ENCODE peak calls at places on chromosomes 12 and 14, in seven cellular contexts. J is Ammon's horn, O is A549, S is NCI-H460, G is RWPE1, B is kidney, Y is stomach. W is an unnamed sample.

GRCh38 chr14:33332497-33332896 is 393.8 kb downstream of the NPAS3 start:
- DNase-seq in O (no peak), B (no peak), G (no peak), J (peak; percentile 91), S (no peak), Y (no peak), W (no peak)

GRCh38 chr14:39268393-39268792 is 34.7 kb downstream of the MIA2 start:
- DNase-seq in Y (no peak), S (no peak), B (no peak), G (no peak), J (peak; percentile 5), O (no peak), W (no peak)

GRCh38 chr12:113137861-113138783 is 2.6 kb upstream of the RASAL1 start:
- DNase-seq in G (no peak), Y (no peak), J (no peak), O (no peak), B (peak; percentile 48), S (no peak), W (no peak)

GRCh38 chr12:5102261-5102789 is 58.6 kb downstream of the KCNA5 start:
- DNase-seq in B (no peak), Y (no peak), O (no peak), J (no peak), S (no peak), G (no peak), W (no peak)

GRCh38 chr12:3269594-3269993 is 192.4 kb downstream of the TSPAN9 start:
- DNase-seq in B (no peak), Y (no peak), O (no peak), J (no peak), S (no peak), G (no peak), W (no peak)

GRCh38 chr12:1777798-1778197 is 42.6 kb upstream of the LRTM2 start:
- DNase-seq in Y (no peak), B (no peak), O (no peak), S (no peak), J (no peak), G (peak; percentile 55), W (no peak)

GRCh38 chr12:104634852-104635251 is 178.1 kb downstream of the CHST11 start:
- DNase-seq in O (no peak), Y (no peak), B (no peak), G (no peak), S (no peak), J (no peak), W (peak; percentile 4)

GRCh38 chr12:3319723-3320492 is 171.1 kb upstream of the PRMT8 start:
- DNase-seq in G (no peak), J (no peak), S (no peak), B (peak; percentile 52), O (peak; percentile 40), Y (no peak), W (no peak)

GRCh38 chr12:6696690-6697583 is 3.7 kb downstream of the PIANP start:
- DNase-seq in O (no peak), G (no peak), B (peak; percentile 54), S (no peak), Y (no peak), J (no peak), W (no peak)

GRCh38 chr12:65123435-65124063 is 2.4 kb upstream of the WIF1 start:
- DNase-seq in J (peak; percentile 44), G (peak; percentile 6), B (no peak), Y (no peak), S (peak; percentile 33), O (no peak), W (no peak)

GRCh38 chr14:93912785-93913184 is 14.4 kb upstream of the FAM181A start:
- DNase-seq in S (no peak), Y (no peak), J (no peak), B (no peak), G (no peak), O (no peak), W (no peak)

GRCh38 chr12:30111719-30112118 is 328.0 kb upstream of the TMTC1 start:
- DNase-seq in J (no peak), S (no peak), B (no peak), O (no peak), Y (no peak), G (no peak), W (no peak)

GRCh38 chr14:28755930-28756895 is 10.4 kb upstream of the FOXG1 start:
- DNase-seq in G (no peak), J (no peak), O (no peak), S (no peak), Y (no peak), B (no peak), W (no peak)

GRCh38 chr12:24919346-24920001 is 29.4 kb downstream of the BCAT1 start:
- DNase-seq in G (no peak), O (no peak), Y (no peak), S (no peak), J (no peak), B (no peak), W (no peak)

GRCh38 chr14:23646648-23647549 is 10.7 kb downstream of the DHRS2 start:
- DNase-seq in Y (no peak), G (no peak), S (peak; percentile 29), B (no peak), O (no peak), J (no peak), W (no peak)

GRCh38 chr12:76176935-76177334 is 92.5 kb upstream of the NAP1L1 start:
- DNase-seq in B (no peak), J (no peak), G (no peak), O (no peak), Y (no peak), S (no peak), W (no peak)

GRCh38 chr12:1886396-1887008 is 31.9 kb downstream of the CACNA2D4 start:
- DNase-seq in S (no peak), O (no peak), Y (no peak), J (no peak), B (no peak), G (no peak), W (no peak)

GRCh38 chr12:121334513-121335343 is 17.5 kb downstream of the ANAPC5 start:
- DNase-seq in J (peak; percentile 86), Y (no peak), B (no peak), S (peak; percentile 54), G (peak; percentile 62), O (peak; percentile 75), W (no peak)

GRCh38 chr12:45619736-45620135 is 109.8 kb upstream of the ARID2 start:
- DNase-seq in O (no peak), S (no peak), J (no peak), Y (no peak), G (no peak), B (no peak), W (no peak)

GRCh38 chr14:55749201-55749812 is 169.3 kb downstream of the KTN1 start:
- DNase-seq in O (no peak), G (peak; percentile 22), B (no peak), Y (no peak), S (no peak), J (no peak), W (no peak)

GRCh38 chr14:77064535-77065178 is 33.4 kb upstream of the CIPC start:
- DNase-seq in B (no peak), O (no peak), Y (no peak), J (no peak), G (no peak), S (no peak), W (no peak)

GRCh38 chr12:121523741-121524140 is 57.1 kb downstream of the KDM2B start:
- DNase-seq in J (peak; percentile 58), B (no peak), S (no peak), Y (no peak), O (no peak), G (no peak), W (no peak)

GRCh38 chr12:34356233-34356987 is 334.1 kb downstream of the ALG10 start:
- DNase-seq in O (no peak), Y (no peak), G (no peak), B (no peak), J (no peak), S (no peak), W (no peak)

GRCh38 chr12:69431604-69432222 is 38.5 kb upstream of the FRS2 start:
- DNase-seq in Y (no peak), O (no peak), G (no peak), S (no peak), B (no peak), J (no peak), W (no peak)

GRCh38 chr14:91142214-91142668 is 28.4 kb downstream of the DGLUCY start:
- DNase-seq in O (no peak), S (no peak), J (no peak), B (no peak), Y (no peak), G (no peak), W (no peak)

GRCh38 chr14:99121027-99121875 is 150.7 kb downstream of the BCL11B start:
- DNase-seq in B (no peak), Y (peak; percentile 23), J (no peak), G (no peak), O (no peak), S (no peak), W (no peak)

GRCh38 chr12:3035815-3036702 is 41.1 kb upstream of the TSPAN9 start:
- DNase-seq in Y (no peak), G (peak; percentile 13), S (no peak), B (peak; percentile 23), J (peak; percentile 82), O (no peak), W (no peak)

GRCh38 chr14:56153271-56153670 is 35.1 kb downstream of the PELI2 start:
- DNase-seq in O (no peak), S (no peak), G (no peak), Y (no peak), J (no peak), B (no peak), W (no peak)

GRCh38 chr12:108495054-108495453 is 20.0 kb upstream of the FICD start:
- DNase-seq in O (peak; percentile 55), Y (no peak), S (peak; percentile 49), G (no peak), B (no peak), J (no peak), W (no peak)

GRCh38 chr14:55129086-55129427 is at the start of gene LGALS3:
- DNase-seq in B (peak; percentile 92), S (peak; percentile 78), Y (peak; percentile 87), G (peak; percentile 85), J (peak; percentile 36), O (peak; percentile 80), W (peak; percentile 83)

GRCh38 chr12:69999561-69999960 is 174.5 kb downstream of the MYRFL start:
- DNase-seq in G (no peak), Y (no peak), J (no peak), O (no peak), B (no peak), S (no peak), W (no peak)

GRCh38 chr12:54147186-54147585 is 41.6 kb downstream of the SMUG1 start:
- DNase-seq in G (no peak), Y (peak; percentile 82), J (peak; percentile 53), B (peak; percentile 78), S (no peak), O (no peak), W (no peak)

GRCh38 chr12:124002021-124002640 is 29.1 kb downstream of the ZNF664 start:
- DNase-seq in Y (no peak), J (no peak), O (no peak), G (no peak), B (no peak), S (no peak), W (no peak)

GRCh38 chr14:75539562-75540478 is 17.6 kb downstream of the BATF start:
- DNase-seq in Y (no peak), S (no peak), B (no peak), J (no peak), G (no peak), O (no peak), W (no peak)

GRCh38 chr12:51938744-51939143 is 12.8 kb upstream of the ACVR1B start:
- DNase-seq in B (no peak), G (no peak), J (no peak), O (no peak), S (no peak), Y (no peak), W (no peak)

W was measured in RWPE2.